ENCODE peak calls at places on chromosomes 3 and 15, in seven cellular contexts. One of them, this sample, is unnamed.

GRCh38 chr15:56869573-56869972 is 48.9 kb upstream of the TCF12 start:
- DNase-seq in HCT116: peak; percentile 33
- DNase-seq in left ventricle myocardium inferior: peak; percentile 37
- DNase-seq in heart right ventricle: peak; percentile 24
- DNase-seq in heart left ventricle: peak; percentile 41
- DNase-seq in upper lobe of right lung: no peak
- DNase-seq in H7: no peak
- DNase-seq in this sample: no peak

GRCh38 chr3:4985330-4986174 is 6.3 kb downstream of the BHLHE40 start:
- DNase-seq in HCT116: peak; percentile 77
- DNase-seq in left ventricle myocardium inferior: no peak
- DNase-seq in heart right ventricle: peak; percentile 69
- DNase-seq in heart left ventricle: peak; percentile 78
- DNase-seq in upper lobe of right lung: no peak
- DNase-seq in H7: peak; percentile 26
- DNase-seq in this sample: no peak

GRCh38 chr15:80996247-80996646 is 4.5 kb upstream of the TLNRD1 start:
- DNase-seq in HCT116: no peak
- DNase-seq in left ventricle myocardium inferior: no peak
- DNase-seq in heart right ventricle: no peak
- DNase-seq in heart left ventricle: no peak
- DNase-seq in upper lobe of right lung: no peak
- DNase-seq in H7: peak; percentile 57
- DNase-seq in this sample: no peak

GRCh38 chr3:25428003-25428861 is at the start of gene RARB:
- DNase-seq in HCT116: no peak
- DNase-seq in left ventricle myocardium inferior: peak; percentile 68
- DNase-seq in heart right ventricle: peak; percentile 84
- DNase-seq in heart left ventricle: peak; percentile 82
- DNase-seq in upper lobe of right lung: peak; percentile 66
- DNase-seq in H7: peak; percentile 73
- DNase-seq in this sample: peak; percentile 74

GRCh38 chr3:13080026-13080425 is 6.8 kb upstream of the IQSEC1 start:
- DNase-seq in HCT116: no peak
- DNase-seq in left ventricle myocardium inferior: no peak
- DNase-seq in heart right ventricle: no peak
- DNase-seq in heart left ventricle: no peak
- DNase-seq in upper lobe of right lung: no peak
- DNase-seq in H7: no peak
- DNase-seq in this sample: no peak

GRCh38 chr3:169083126-169083525 is 580.4 kb downstream of the MECOM start:
- DNase-seq in HCT116: no peak
- DNase-seq in left ventricle myocardium inferior: no peak
- DNase-seq in heart right ventricle: no peak
- DNase-seq in heart left ventricle: no peak
- DNase-seq in upper lobe of right lung: no peak
- DNase-seq in H7: no peak
- DNase-seq in this sample: no peak

GRCh38 chr15:31598620-31599019 is 272.0 kb downstream of the KLF13 start:
- DNase-seq in HCT116: no peak
- DNase-seq in left ventricle myocardium inferior: no peak
- DNase-seq in heart right ventricle: no peak
- DNase-seq in heart left ventricle: no peak
- DNase-seq in upper lobe of right lung: peak; percentile 83
- DNase-seq in H7: no peak
- DNase-seq in this sample: no peak

GRCh38 chr3:72721696-72722381 is 126.4 kb downstream of the SHQ1 start:
- DNase-seq in HCT116: no peak
- DNase-seq in left ventricle myocardium inferior: no peak
- DNase-seq in heart right ventricle: no peak
- DNase-seq in heart left ventricle: no peak
- DNase-seq in upper lobe of right lung: no peak
- DNase-seq in H7: no peak
- DNase-seq in this sample: no peak

GRCh38 chr3:106332884-106333283 is 464.1 kb upstream of the CBLB start:
- DNase-seq in HCT116: no peak
- DNase-seq in left ventricle myocardium inferior: no peak
- DNase-seq in heart right ventricle: no peak
- DNase-seq in heart left ventricle: no peak
- DNase-seq in upper lobe of right lung: no peak
- DNase-seq in H7: no peak
- DNase-seq in this sample: no peak

GRCh38 chr3:187975571-187976360 is 178.2 kb upstream of the LPP start:
- DNase-seq in HCT116: peak; percentile 4
- DNase-seq in left ventricle myocardium inferior: peak; percentile 21
- DNase-seq in heart right ventricle: no peak
- DNase-seq in heart left ventricle: peak; percentile 43
- DNase-seq in upper lobe of right lung: no peak
- DNase-seq in H7: no peak
- DNase-seq in this sample: no peak

GRCh38 chr3:197003461-197004385 is 25.9 kb downstream of the MELTF start:
- DNase-seq in HCT116: no peak
- DNase-seq in left ventricle myocardium inferior: peak; percentile 20
- DNase-seq in heart right ventricle: no peak
- DNase-seq in heart left ventricle: peak; percentile 35
- DNase-seq in upper lobe of right lung: peak; percentile 55
- DNase-seq in H7: no peak
- DNase-seq in this sample: peak; percentile 67

GRCh38 chr15:68531794-68532193 is 47.0 kb upstream of the CORO2B start:
- DNase-seq in HCT116: no peak
- DNase-seq in left ventricle myocardium inferior: no peak
- DNase-seq in heart right ventricle: no peak
- DNase-seq in heart left ventricle: no peak
- DNase-seq in upper lobe of right lung: no peak
- DNase-seq in H7: no peak
- DNase-seq in this sample: no peak

GRCh38 chr3:194305356-194306108 is 45.6 kb downstream of the CPN2 start:
- DNase-seq in HCT116: no peak
- DNase-seq in left ventricle myocardium inferior: no peak
- DNase-seq in heart right ventricle: no peak
- DNase-seq in heart left ventricle: no peak
- DNase-seq in upper lobe of right lung: peak; percentile 40
- DNase-seq in H7: no peak
- DNase-seq in this sample: no peak

GRCh38 chr3:184565421-184566211 is 4.0 kb downstream of the EPHB3 start:
- DNase-seq in HCT116: peak; percentile 60
- DNase-seq in left ventricle myocardium inferior: no peak
- DNase-seq in heart right ventricle: no peak
- DNase-seq in heart left ventricle: peak; percentile 29
- DNase-seq in upper lobe of right lung: peak; percentile 91
- DNase-seq in H7: peak; percentile 72
- DNase-seq in this sample: no peak

GRCh38 chr3:126342991-126343661 is 14.1 kb downstream of the KLF15 start:
- DNase-seq in HCT116: no peak
- DNase-seq in left ventricle myocardium inferior: no peak
- DNase-seq in heart right ventricle: peak; percentile 2
- DNase-seq in heart left ventricle: no peak
- DNase-seq in upper lobe of right lung: peak; percentile 52
- DNase-seq in H7: peak; percentile 91
- DNase-seq in this sample: no peak

GRCh38 chr3:59480486-59480995 is 430.7 kb upstream of the CFAP20DC start:
- DNase-seq in HCT116: no peak
- DNase-seq in left ventricle myocardium inferior: no peak
- DNase-seq in heart right ventricle: no peak
- DNase-seq in heart left ventricle: no peak
- DNase-seq in upper lobe of right lung: no peak
- DNase-seq in H7: no peak
- DNase-seq in this sample: no peak

GRCh38 chr15:73165844-73166243 is 113.6 kb downstream of the NEO1 start:
- DNase-seq in HCT116: no peak
- DNase-seq in left ventricle myocardium inferior: no peak
- DNase-seq in heart right ventricle: no peak
- DNase-seq in heart left ventricle: no peak
- DNase-seq in upper lobe of right lung: no peak
- DNase-seq in H7: no peak
- DNase-seq in this sample: no peak

GRCh38 chr3:52053307-52054304 is 2.8 kb downstream of the DUSP7 start:
- DNase-seq in HCT116: no peak
- DNase-seq in left ventricle myocardium inferior: no peak
- DNase-seq in heart right ventricle: peak; percentile 49
- DNase-seq in heart left ventricle: no peak
- DNase-seq in upper lobe of right lung: peak; percentile 73
- DNase-seq in H7: no peak
- DNase-seq in this sample: no peak

DNA sequence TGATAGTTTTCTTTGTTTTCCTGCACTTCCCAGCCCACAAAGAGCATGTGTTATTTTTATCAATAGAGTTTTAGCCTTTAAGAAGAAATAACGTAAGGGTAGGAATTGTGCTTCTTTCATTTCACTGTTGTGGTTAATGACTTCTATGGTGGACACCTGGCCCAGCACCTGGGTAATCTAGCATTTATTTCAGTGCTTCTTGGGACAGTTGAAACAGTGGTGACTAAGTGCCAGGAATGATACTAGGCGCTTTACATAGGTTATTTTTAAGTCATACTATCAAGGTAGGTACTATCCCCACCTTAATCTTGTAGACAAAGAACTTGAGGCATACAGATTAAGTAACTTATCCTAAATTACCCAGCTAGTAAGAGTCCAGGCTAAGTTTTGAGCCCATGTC is 243.8 kb downstream of the SOX2 start:
- DNase-seq in HCT116: no peak
- DNase-seq in left ventricle myocardium inferior: no peak
- DNase-seq in heart right ventricle: no peak
- DNase-seq in heart left ventricle: no peak
- DNase-seq in upper lobe of right lung: no peak
- DNase-seq in H7: no peak
- DNase-seq in this sample: no peak
- H3K4me3 ChIP-seq in HCT116: no peak overlapping the region
- H3K4me3 ChIP-seq in left ventricle myocardium inferior: no peak overlapping the region
- H3K4me3 ChIP-seq in heart right ventricle: no peak overlapping the region
- H3K4me3 ChIP-seq in heart left ventricle: no peak overlapping the region
- H3K4me3 ChIP-seq in upper lobe of right lung: no peak overlapping the region
- H3K4me3 ChIP-seq in H7: no peak overlapping the region
- H3K4me3 ChIP-seq in this sample: no peak overlapping the region

DNA sequence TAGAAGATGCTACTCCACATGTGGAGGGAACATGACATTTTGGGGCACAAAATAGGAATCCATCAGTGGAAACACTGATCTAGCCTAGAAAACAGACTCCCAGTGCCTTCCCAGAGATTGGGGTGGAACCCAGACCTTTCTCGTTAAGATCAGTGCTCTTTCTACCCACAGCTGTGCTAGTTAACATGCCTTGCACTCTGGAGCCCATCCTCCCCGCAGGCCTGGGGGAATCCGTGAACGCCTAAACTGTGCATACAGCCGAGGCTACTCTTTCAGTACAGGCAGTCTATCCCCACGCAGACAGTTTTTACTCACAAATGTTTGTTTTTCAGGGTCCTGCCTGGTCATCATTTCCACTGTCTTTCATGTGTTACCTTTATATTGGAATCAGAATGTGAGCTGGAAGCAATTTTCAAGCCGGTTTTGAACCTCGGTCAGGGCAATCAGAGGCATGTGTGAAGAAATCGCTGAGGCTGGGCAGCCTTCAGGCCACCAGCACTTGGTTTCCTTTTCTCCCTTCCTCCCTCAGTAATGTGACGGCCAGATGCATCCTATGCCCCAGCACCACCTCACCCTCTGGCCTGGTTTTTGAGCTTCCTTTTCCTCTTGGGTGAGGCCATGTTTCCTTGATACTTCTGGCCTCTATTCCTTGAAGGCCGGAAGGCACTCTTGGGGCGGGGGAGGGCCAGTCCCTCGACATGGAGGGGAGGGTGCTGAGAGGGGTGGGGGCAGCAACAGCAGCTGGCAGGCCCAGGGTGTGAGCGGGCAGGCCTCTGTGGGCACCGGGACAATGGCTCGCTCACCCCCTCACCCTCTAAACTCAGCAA is 123.6 kb upstream of the GALNT15 start:
- DNase-seq in HCT116: no peak
- DNase-seq in left ventricle myocardium inferior: peak; percentile 22
- DNase-seq in heart right ventricle: peak; percentile 47
- DNase-seq in heart left ventricle: peak; percentile 54
- DNase-seq in upper lobe of right lung: no peak
- DNase-seq in H7: no peak
- DNase-seq in this sample: no peak
- H3K4me3 ChIP-seq in HCT116: no peak overlapping the region
- H3K4me3 ChIP-seq in left ventricle myocardium inferior: peak overlapping the region; percentile 22
- H3K4me3 ChIP-seq in heart right ventricle: no peak overlapping the region
- H3K4me3 ChIP-seq in heart left ventricle: no peak overlapping the region
- H3K4me3 ChIP-seq in upper lobe of right lung: no peak overlapping the region
- H3K4me3 ChIP-seq in H7: no peak overlapping the region
- H3K4me3 ChIP-seq in this sample: no peak overlapping the region

DNA sequence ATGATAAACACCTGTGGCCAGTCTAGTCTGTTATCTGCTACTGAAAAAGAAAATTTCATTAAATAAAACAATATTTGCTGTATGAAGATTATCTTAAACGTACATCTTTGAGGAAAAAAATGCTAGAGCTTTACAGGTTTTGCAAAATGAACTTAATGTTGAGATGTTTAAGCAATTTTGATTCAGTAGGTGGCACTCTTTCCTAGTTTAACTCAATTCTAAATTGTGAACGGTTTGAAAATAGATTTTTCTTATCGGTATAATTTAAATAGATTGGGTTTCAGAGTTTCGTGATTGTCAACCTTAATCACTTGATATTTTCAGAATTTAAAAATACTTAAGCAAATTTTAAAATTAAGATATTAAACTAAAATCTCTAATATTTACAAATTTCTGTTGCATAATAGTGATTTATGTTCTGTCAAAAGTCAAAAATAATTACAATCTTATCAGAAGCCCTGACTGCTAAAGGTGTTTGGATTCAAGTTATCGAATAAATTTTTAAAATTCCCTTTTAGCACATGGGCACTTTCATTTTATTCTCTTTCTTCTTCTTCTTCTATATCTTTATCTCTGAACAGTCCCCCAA is 7.0 kb upstream of the RNF111 start:
- DNase-seq in HCT116: peak; percentile 32
- DNase-seq in left ventricle myocardium inferior: no peak
- DNase-seq in heart right ventricle: no peak
- DNase-seq in heart left ventricle: no peak
- DNase-seq in upper lobe of right lung: no peak
- DNase-seq in H7: no peak
- DNase-seq in this sample: no peak
- H3K4me3 ChIP-seq in HCT116: no peak overlapping the region
- H3K4me3 ChIP-seq in left ventricle myocardium inferior: no peak overlapping the region
- H3K4me3 ChIP-seq in heart right ventricle: no peak overlapping the region
- H3K4me3 ChIP-seq in heart left ventricle: no peak overlapping the region
- H3K4me3 ChIP-seq in upper lobe of right lung: no peak overlapping the region
- H3K4me3 ChIP-seq in H7: no peak overlapping the region
- H3K4me3 ChIP-seq in this sample: no peak overlapping the region

GRCh38 chr3:100209169-100209568 is 51.6 kb upstream of the TBC1D23 start:
- DNase-seq in HCT116: no peak
- DNase-seq in left ventricle myocardium inferior: no peak
- DNase-seq in heart right ventricle: no peak
- DNase-seq in heart left ventricle: no peak
- DNase-seq in upper lobe of right lung: no peak
- DNase-seq in H7: no peak
- DNase-seq in this sample: no peak

GRCh38 chr3:100206687-100207086 is 54.1 kb upstream of the TBC1D23 start:
- DNase-seq in HCT116: no peak
- DNase-seq in left ventricle myocardium inferior: no peak
- DNase-seq in heart right ventricle: no peak
- DNase-seq in heart left ventricle: no peak
- DNase-seq in upper lobe of right lung: no peak
- DNase-seq in H7: no peak
- DNase-seq in this sample: no peak

GRCh38 chr3:100207886-100208285 is 52.9 kb upstream of the TBC1D23 start:
- DNase-seq in HCT116: no peak
- DNase-seq in left ventricle myocardium inferior: no peak
- DNase-seq in heart right ventricle: no peak
- DNase-seq in heart left ventricle: no peak
- DNase-seq in upper lobe of right lung: no peak
- DNase-seq in H7: no peak
- DNase-seq in this sample: no peak

GRCh38 chr3:100210777-100211145 is 50.0 kb upstream of the TBC1D23 start:
- DNase-seq in HCT116: no peak
- DNase-seq in left ventricle myocardium inferior: no peak
- DNase-seq in heart right ventricle: peak; percentile 65
- DNase-seq in heart left ventricle: no peak
- DNase-seq in upper lobe of right lung: no peak
- DNase-seq in H7: peak; percentile 25
- DNase-seq in this sample: no peak

GRCh38 chr3:100209948-100210776 is 50.6 kb upstream of the TBC1D23 start:
- DNase-seq in HCT116: no peak
- DNase-seq in left ventricle myocardium inferior: no peak
- DNase-seq in heart right ventricle: no peak
- DNase-seq in heart left ventricle: no peak
- DNase-seq in upper lobe of right lung: no peak
- DNase-seq in H7: no peak
- DNase-seq in this sample: no peak
- H3K4me3 ChIP-seq in HCT116: no peak overlapping the region
- H3K4me3 ChIP-seq in left ventricle myocardium inferior: peak overlapping the region; percentile 5
- H3K4me3 ChIP-seq in heart right ventricle: no peak overlapping the region
- H3K4me3 ChIP-seq in heart left ventricle: no peak overlapping the region
- H3K4me3 ChIP-seq in upper lobe of right lung: no peak overlapping the region
- H3K4me3 ChIP-seq in H7: no peak overlapping the region
- H3K4me3 ChIP-seq in this sample: no peak overlapping the region

This sample was measured in right lobe of liver.